ENCODE peak calls at places on chromosomes 12 and 14, in five cellular contexts. P is stomach, J is HepG2, N is breast epithelium, I is SK-N-SH. A is an unnamed sample.

GRCh38 chr12:78672033-78672432 is 192.5 kb upstream of the SYT1 start:
- DNase-seq in J (no peak), N (no peak), I (no peak), P (no peak), A (no peak)

GRCh38 chr12:75120202-75120774 is 89.4 kb downstream of the KCNC2 start:
- DNase-seq in J (no peak), N (no peak), I (no peak), P (no peak), A (no peak)

GRCh38 chr12:64081020-64081419 is 141.1 kb downstream of the KICS2 start:
- DNase-seq in I (no peak), N (no peak), J (no peak), P (no peak), A (no peak)

GRCh38 chr12:80059875-80060274 is 39.5 kb upstream of the OTOGL start:
- DNase-seq in N (no peak), J (no peak), I (no peak), P (no peak), A (no peak)

GRCh38 chr14:85607571-85608219 is 77.8 kb downstream of the FLRT2 start:
- DNase-seq in I (no peak), N (no peak), J (no peak), P (no peak), A (no peak)

GRCh38 chr14:94143239-94143638 is 13.8 kb upstream of the IFI27L2 start:
- DNase-seq in P (no peak), J (peak; percentile 28), I (no peak), N (no peak), A (no peak)

GRCh38 chr12:2057041-2057792 is 4.4 kb downstream of the CACNA1C start:
- DNase-seq in P (peak; percentile 60), I (peak; percentile 75), J (peak; percentile 56), N (peak; percentile 36), A (no peak)

GRCh38 chr14:75911883-75912282 is 69.9 kb downstream of the TGFB3 start:
- DNase-seq in I (no peak), N (no peak), P (no peak), J (no peak), A (no peak)

GRCh38 chr12:39199371-39199770 is 243.5 kb downstream of the KIF21A start:
- DNase-seq in I (peak; percentile 28), P (no peak), N (no peak), J (no peak), A (no peak)

GRCh38 chr14:73728106-73729014 is 14.2 kb upstream of the PNMA1 start:
- DNase-seq in J (peak; percentile 60), P (peak; percentile 91), N (peak; percentile 58), I (peak; percentile 89), A (no peak)

GRCh38 chr12:115763376-115763775 is 514.1 kb downstream of the MED13L start:
- DNase-seq in J (no peak), I (no peak), N (peak; percentile 40), P (no peak), A (no peak)

GRCh38 chr14:38257500-38257899 is 1.6 kb upstream of the CLEC14A start:
- DNase-seq in J (no peak), N (no peak), I (no peak), P (no peak), A (no peak)

GRCh38 chr12:88187571-88187970 is 45.5 kb downstream of the TMTC3 start:
- DNase-seq in J (no peak), I (no peak), N (no peak), P (no peak), A (no peak)

GRCh38 chr12:42609605-42610004 is 20.1 kb upstream of the PRICKLE1 start:
- DNase-seq in P (no peak), N (no peak), I (no peak), J (no peak), A (no peak)

GRCh38 chr12:63038361-63039100 is 103.6 kb upstream of the PPM1H start:
- DNase-seq in J (no peak), P (no peak), N (no peak), I (no peak), A (no peak)

GRCh38 chr12:74906224-74906623 is 303.4 kb downstream of the KCNC2 start:
- DNase-seq in P (no peak), I (no peak), N (no peak), J (peak; percentile 14), A (no peak)

GRCh38 chr14:63248211-63248610 is 44.0 kb downstream of the RHOJ start:
- DNase-seq in J (no peak), I (no peak), N (no peak), P (no peak), A (no peak)

GRCh38 chr12:123344086-123344485 is 20.6 kb downstream of the SBNO1 start:
- DNase-seq in J (no peak), N (no peak), P (no peak), I (no peak), A (no peak)

GRCh38 chr12:53674977-53675700 is 744 bp downstream of the ATP5MC2 start:
- DNase-seq in P (no peak), J (no peak), I (no peak), N (no peak), A (no peak)

GRCh38 chr14:46384611-46385010 is 267.0 kb downstream of the RPL10L start:
- DNase-seq in P (no peak), I (no peak), J (no peak), N (no peak), A (no peak)

GRCh38 chr12:58583541-58583940 is 336.8 kb downstream of the LRIG3 start:
- DNase-seq in I (no peak), J (no peak), N (no peak), P (no peak), A (no peak)

GRCh38 chr12:34400986-34401658 is 378.8 kb downstream of the ALG10 start:
- DNase-seq in I (peak; percentile 0), P (peak; percentile 9), J (no peak), N (peak; percentile 8), A (no peak)

GRCh38 chr14:64266206-64266605 is 28.0 kb downstream of the ESR2 start:
- DNase-seq in N (no peak), J (no peak), I (no peak), P (no peak), A (no peak)

GRCh38 chr14:76121089-76121748 is 30.5 kb upstream of the GPATCH2L start:
- DNase-seq in P (no peak), J (no peak), N (no peak), I (no peak), A (no peak)

GRCh38 chr12:104230704-104231103 is 15.1 kb downstream of the TXNRD1 start:
- DNase-seq in I (no peak), J (no peak), N (no peak), P (no peak), A (no peak)

GRCh38 chr14:30214456-30215090 is 286.9 kb upstream of the PRKD1 start:
- DNase-seq in P (no peak), J (peak; percentile 75), I (peak; percentile 3), N (peak; percentile 21), A (peak; percentile 28)

GRCh38 chr12:31207799-31208465 is 118.0 kb downstream of the SINHCAF start:
- DNase-seq in N (no peak), I (no peak), J (no peak), P (no peak), A (no peak)

DNA sequence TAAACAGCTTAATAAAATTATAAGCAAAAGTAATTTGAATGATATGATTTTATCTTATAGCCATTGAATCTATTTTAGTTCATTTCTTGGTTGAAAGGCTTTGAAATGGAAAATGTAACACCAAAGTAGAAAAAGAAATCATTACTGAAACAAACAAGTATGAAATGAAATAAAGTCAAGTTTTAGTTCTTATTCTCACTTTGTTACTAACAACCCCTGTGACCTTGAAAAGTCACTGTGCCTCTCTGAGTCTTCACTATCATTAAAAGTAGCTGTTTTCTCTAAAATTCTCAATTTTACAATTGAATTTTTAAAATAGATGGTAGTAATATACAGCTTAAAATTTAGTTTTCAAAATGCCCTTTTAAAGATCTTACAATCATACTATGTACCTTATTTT is 32.4 kb upstream of the SLC17A8 start:
- DNase-seq in J (no peak), N (no peak), I (no peak), P (no peak), A (no peak)
- H3K36me3 ChIP-seq in J (peaks cover 41% of the 10 kb centered on the region), N (peaks cover 6% of the 10 kb centered on the region), I (peaks cover 66% of the 10 kb centered on the region), P (peaks cover 76% of the 10 kb centered on the region), A (peaks cover 32% of the 10 kb centered on the region)

DNA sequence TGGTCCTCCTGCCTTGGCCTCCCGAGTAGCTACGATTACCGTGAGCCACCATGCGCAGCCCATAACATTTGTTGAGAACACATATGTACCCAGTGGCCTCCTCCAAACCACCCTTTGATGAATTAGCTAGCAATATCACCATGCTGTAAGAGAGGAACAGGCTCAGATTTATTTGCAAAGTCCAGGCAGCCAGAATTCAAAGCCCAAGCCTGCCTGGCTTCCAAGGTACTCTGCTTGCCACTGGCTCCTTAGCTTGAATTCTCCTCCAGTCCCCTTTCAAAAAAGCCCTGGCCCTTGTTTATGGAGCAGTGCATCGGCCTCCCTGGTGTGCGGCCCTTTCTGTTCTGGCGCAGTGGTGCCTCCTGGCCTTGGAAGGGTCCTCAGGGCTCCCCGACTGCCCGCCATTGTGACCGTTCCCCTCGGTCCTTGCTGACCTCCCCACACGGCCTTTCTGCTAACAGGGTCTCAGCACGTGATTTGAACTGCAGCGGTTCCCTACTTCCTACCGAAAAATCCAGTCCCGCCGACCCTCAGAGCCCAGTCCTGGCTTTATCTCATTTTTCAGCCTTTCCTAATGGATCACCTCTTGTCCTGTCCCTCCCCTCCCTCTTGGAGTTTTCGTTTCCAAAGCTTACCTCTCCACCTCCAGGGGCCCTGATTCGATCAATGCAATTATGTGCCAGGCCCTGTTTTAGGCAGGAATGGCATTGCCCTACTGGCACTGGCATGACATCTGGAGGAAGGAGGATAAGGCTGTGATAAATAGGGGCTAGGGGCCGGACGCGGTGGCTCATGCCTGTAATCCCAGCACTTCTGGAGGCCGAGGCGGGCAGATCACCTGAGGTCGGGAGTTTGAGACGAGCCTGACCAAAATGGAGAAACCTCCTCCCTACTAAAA is 22.0 kb downstream of the SLC25A29 start:
- DNase-seq in J (no peak), N (no peak), I (peak; percentile 34), P (peak; percentile 22), A (no peak)
- H3K4me3 ChIP-seq in J (no peak overlapping the region), N (peak overlapping the region; percentile 71), I (no peak overlapping the region), P (peak overlapping the region; percentile 79), A (no peak overlapping the region)

GRCh38 chr14:35365130-35366047 is 39.2 kb downstream of the NFKBIA start:
- DNase-seq in P (peak; percentile 65), N (peak; percentile 77), J (peak; percentile 98), I (no peak), A (no peak)
- TF ChIP-seq POLR2AphosphoS5 in P (peak; percentile 20), N (peak; percentile 68), J (no peak), I (no peak), A (no peak)

DNA sequence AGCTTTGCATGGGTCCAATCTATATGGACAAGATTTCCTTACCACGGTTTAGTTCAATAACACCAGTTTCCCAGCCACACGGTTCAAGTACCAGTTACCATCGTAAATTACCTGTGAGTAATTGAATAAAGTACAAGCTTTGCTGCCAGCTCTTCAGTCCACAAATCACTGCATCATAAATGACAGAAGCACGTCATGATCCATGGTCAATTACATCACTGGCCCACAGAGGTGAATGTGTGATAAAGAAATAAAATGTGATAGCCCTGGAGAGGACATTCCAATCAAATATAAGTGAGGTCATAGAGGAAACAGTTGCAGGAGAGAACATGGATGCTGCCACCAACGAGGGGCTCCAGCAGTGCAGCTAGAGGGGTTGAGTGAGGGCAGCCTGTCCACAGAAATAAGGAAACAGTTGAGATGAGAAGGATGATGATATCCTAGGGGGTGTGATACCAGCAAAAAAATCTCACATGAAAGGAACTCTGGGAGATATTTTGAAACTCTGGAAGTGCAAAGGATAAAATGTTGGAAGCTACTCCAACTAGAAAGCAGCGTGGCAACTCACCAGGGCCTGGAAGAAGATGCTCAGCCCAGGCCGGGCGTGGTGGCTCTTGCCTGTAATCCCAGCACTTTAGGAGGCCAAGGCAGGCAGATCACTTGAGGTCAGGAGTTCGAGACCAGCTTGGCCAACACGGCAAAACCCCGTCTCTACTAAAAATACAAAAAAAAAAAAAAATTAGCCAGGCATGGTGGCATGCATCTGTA is 5.8 kb upstream of the DYNC1H1 start:
- DNase-seq in P (no peak), J (no peak), N (no peak), I (no peak), A (no peak)
- H3K36me3 ChIP-seq in P (peaks cover 10% of the 10 kb centered on the region), J (no peaks in the 10 kb centered on the region), N (no peaks in the 10 kb centered on the region), I (no peaks in the 10 kb centered on the region), A (no peaks in the 10 kb centered on the region)

GRCh38 chr12:5432011-5432400 is at the start of gene NTF3:
- DNase-seq in N (no peak), I (peak; percentile 73), J (no peak), P (no peak), A (no peak)
- H3K4me3 ChIP-seq in N (peak within 1 kb of the TSS; percentile 43), I (peak within 1 kb of the TSS; percentile 21), J (no peak within 1 kb of the TSS), P (peak within 1 kb of the TSS; percentile 47), A (no peak within 1 kb of the TSS)

A was measured in SK-N-MC.